ENCODE peak calls at places on chromosomes 2 and 18, in seven cellular contexts. P, Y, E, S, G, O and I are unnamed samples.

GRCh38 chr18:58527116-58528010 is 101.5 kb downstream of the ALPK2 start:
- DNase-seq in P (no peak), Y (peak; percentile 25), E (no peak), S (no peak), G (no peak), O (no peak), I (no peak)

GRCh38 chr2:129756276-129756675 is 223.2 kb upstream of the RAB6C start:
- DNase-seq in P (no peak), Y (no peak), E (no peak), S (peak; percentile 9), G (no peak), O (no peak), I (no peak)

GRCh38 chr2:176146645-176147044 is 4.7 kb upstream of the HOXD4 start:
- DNase-seq in P (no peak), Y (no peak), E (no peak), S (no peak), G (no peak), O (no peak), I (no peak)

GRCh38 chr18:35117951-35118411 is 76.8 kb downstream of the MAPRE2 start:
- DNase-seq in P (no peak), Y (peak; percentile 55), E (no peak), S (no peak), G (no peak), O (no peak), I (no peak)

GRCh38 chr2:161975062-161975812 is 98.8 kb downstream of the DPP4 start:
- DNase-seq in P (no peak), Y (no peak), E (no peak), S (no peak), G (no peak), O (no peak), I (no peak)

GRCh38 chr2:42935692-42936631 is 143.6 kb upstream of the HAAO start:
- DNase-seq in P (peak; percentile 18), Y (no peak), E (no peak), S (no peak), G (no peak), O (no peak), I (no peak)

GRCh38 chr18:71485578-71485977 is 1058.6 kb downstream of the CBLN2 start:
- DNase-seq in P (no peak), Y (no peak), E (no peak), S (no peak), G (no peak), O (no peak), I (peak; percentile 7)

GRCh38 chr18:47883771-47884413 is 46.6 kb downstream of the SMAD2 start:
- DNase-seq in P (no peak), Y (peak; percentile 27), E (no peak), S (no peak), G (peak; percentile 27), O (no peak), I (no peak)

GRCh38 chr2:203707530-203707929 is 1.1 kb downstream of the CD28 start:
- DNase-seq in P (no peak), Y (no peak), E (no peak), S (no peak), G (no peak), O (no peak), I (no peak)

GRCh38 chr2:102082591-102083586 is 59.7 kb upstream of the IL1R1 start:
- DNase-seq in P (peak; percentile 49), Y (peak; percentile 79), E (no peak), S (peak; percentile 69), G (peak; percentile 44), O (no peak), I (no peak)